ENCODE peak calls at places on chromosome 15, in four cellular contexts. One of them, this sample, is unnamed.

GRCh38 chr15:40369474-40369869 is 11.5 kb downstream of the DISP2 start:
- DNase-seq in naive thymus-derived CD4-positive, alpha-beta T cell: no peak
- DNase-seq in endothelial cell of umbilical vein: no peak
- DNase-seq in transverse colon: no peak
- DNase-seq in this sample: no peak

GRCh38 chr15:31080618-31081017 is 20.9 kb downstream of the TRPM1 start:
- DNase-seq in naive thymus-derived CD4-positive, alpha-beta T cell: peak; percentile 17
- DNase-seq in endothelial cell of umbilical vein: peak; percentile 44
- DNase-seq in transverse colon: peak; percentile 42
- DNase-seq in this sample: no peak

GRCh38 chr15:96804754-96805153 is 474.3 kb downstream of the NR2F2 start:
- DNase-seq in naive thymus-derived CD4-positive, alpha-beta T cell: no peak
- DNase-seq in endothelial cell of umbilical vein: no peak
- DNase-seq in transverse colon: no peak
- DNase-seq in this sample: no peak

GRCh38 chr15:95025924-95026728 is 794.8 kb downstream of the MCTP2 start:
- DNase-seq in naive thymus-derived CD4-positive, alpha-beta T cell: no peak
- DNase-seq in endothelial cell of umbilical vein: peak; percentile 78
- DNase-seq in transverse colon: peak; percentile 13
- DNase-seq in this sample: no peak

GRCh38 chr15:40819048-40819447 is 9.5 kb downstream of the PPP1R14D start:
- DNase-seq in naive thymus-derived CD4-positive, alpha-beta T cell: no peak
- DNase-seq in endothelial cell of umbilical vein: no peak
- DNase-seq in transverse colon: no peak
- DNase-seq in this sample: no peak

GRCh38 chr15:43518073-43518761 is 809 bp downstream of the MAP1A start:
- DNase-seq in naive thymus-derived CD4-positive, alpha-beta T cell: no peak
- DNase-seq in endothelial cell of umbilical vein: peak; percentile 42
- DNase-seq in transverse colon: no peak
- DNase-seq in this sample: no peak

GRCh38 chr15:69861331-69862171 is 236.2 kb downstream of the TLE3 start:
- DNase-seq in naive thymus-derived CD4-positive, alpha-beta T cell: no peak
- DNase-seq in endothelial cell of umbilical vein: no peak
- DNase-seq in transverse colon: no peak
- DNase-seq in this sample: no peak

GRCh38 chr15:74405823-74406222 is 27.9 kb downstream of the SEMA7A start:
- DNase-seq in naive thymus-derived CD4-positive, alpha-beta T cell: no peak
- DNase-seq in endothelial cell of umbilical vein: no peak
- DNase-seq in transverse colon: no peak
- DNase-seq in this sample: no peak

GRCh38 chr15:37140531-37141053 is 40.2 kb upstream of the MEIS2 start:
- DNase-seq in naive thymus-derived CD4-positive, alpha-beta T cell: no peak
- DNase-seq in endothelial cell of umbilical vein: no peak
- DNase-seq in transverse colon: no peak
- DNase-seq in this sample: no peak

GRCh38 chr15:67743558-67743957 is 81.8 kb upstream of the SKOR1 start:
- DNase-seq in naive thymus-derived CD4-positive, alpha-beta T cell: no peak
- DNase-seq in endothelial cell of umbilical vein: no peak
- DNase-seq in transverse colon: no peak
- DNase-seq in this sample: no peak

GRCh38 chr15:64502537-64502936 is 42.2 kb downstream of the ZNF609 start:
- DNase-seq in naive thymus-derived CD4-positive, alpha-beta T cell: no peak
- DNase-seq in endothelial cell of umbilical vein: no peak
- DNase-seq in transverse colon: no peak
- DNase-seq in this sample: no peak

GRCh38 chr15:96122077-96123027 is 208.1 kb upstream of the NR2F2 start:
- DNase-seq in naive thymus-derived CD4-positive, alpha-beta T cell: no peak
- DNase-seq in endothelial cell of umbilical vein: peak; percentile 14
- DNase-seq in transverse colon: no peak
- DNase-seq in this sample: peak; percentile 51

GRCh38 chr15:32851619-32852416 is 134.0 kb downstream of the GREM1 start:
- DNase-seq in naive thymus-derived CD4-positive, alpha-beta T cell: no peak
- DNase-seq in endothelial cell of umbilical vein: peak; percentile 85
- DNase-seq in transverse colon: no peak
- DNase-seq in this sample: no peak

GRCh38 chr15:62928996-62929350 is 113.6 kb upstream of the TPM1 start:
- DNase-seq in naive thymus-derived CD4-positive, alpha-beta T cell: no peak
- DNase-seq in endothelial cell of umbilical vein: peak; percentile 64
- DNase-seq in transverse colon: no peak
- DNase-seq in this sample: peak; percentile 43

GRCh38 chr15:61780278-61780677 is 280.0 kb downstream of the VPS13C start:
- DNase-seq in naive thymus-derived CD4-positive, alpha-beta T cell: no peak
- DNase-seq in endothelial cell of umbilical vein: no peak
- DNase-seq in transverse colon: no peak
- DNase-seq in this sample: no peak

GRCh38 chr15:73781038-73781925 is 28.1 kb upstream of the INSYN1 start:
- DNase-seq in naive thymus-derived CD4-positive, alpha-beta T cell: no peak
- DNase-seq in endothelial cell of umbilical vein: no peak
- DNase-seq in transverse colon: no peak
- DNase-seq in this sample: no peak

GRCh38 chr15:28106294-28107110 is 7.4 kb upstream of the OCA2 start:
- DNase-seq in naive thymus-derived CD4-positive, alpha-beta T cell: no peak
- DNase-seq in endothelial cell of umbilical vein: no peak
- DNase-seq in transverse colon: no peak
- DNase-seq in this sample: no peak

GRCh38 chr15:73840771-73841170 is 32.6 kb upstream of the TBC1D21 start:
- DNase-seq in naive thymus-derived CD4-positive, alpha-beta T cell: no peak
- DNase-seq in endothelial cell of umbilical vein: no peak
- DNase-seq in transverse colon: no peak
- DNase-seq in this sample: no peak

GRCh38 chr15:31472636-31473383 is 146.2 kb downstream of the KLF13 start:
- DNase-seq in naive thymus-derived CD4-positive, alpha-beta T cell: peak; percentile 66
- DNase-seq in endothelial cell of umbilical vein: peak; percentile 10
- DNase-seq in transverse colon: peak; percentile 63
- DNase-seq in this sample: no peak

GRCh38 chr15:69860316-69860715 is 237.4 kb downstream of the TLE3 start:
- DNase-seq in naive thymus-derived CD4-positive, alpha-beta T cell: no peak
- DNase-seq in endothelial cell of umbilical vein: no peak
- DNase-seq in transverse colon: no peak
- DNase-seq in this sample: no peak

GRCh38 chr15:47708116-47708515 is 9.2 kb upstream of the SEMA6D start:
- DNase-seq in naive thymus-derived CD4-positive, alpha-beta T cell: no peak
- DNase-seq in endothelial cell of umbilical vein: peak; percentile 57
- DNase-seq in transverse colon: peak; percentile 65
- DNase-seq in this sample: no peak

GRCh38 chr15:41567870-41568269 is 8.9 kb downstream of the TYRO3 start:
- DNase-seq in naive thymus-derived CD4-positive, alpha-beta T cell: no peak
- DNase-seq in endothelial cell of umbilical vein: no peak
- DNase-seq in transverse colon: no peak
- DNase-seq in this sample: no peak

GRCh38 chr15:77507151-77507847 is 86.6 kb downstream of the HMG20A start:
- DNase-seq in naive thymus-derived CD4-positive, alpha-beta T cell: no peak
- DNase-seq in endothelial cell of umbilical vein: peak; percentile 61
- DNase-seq in transverse colon: peak; percentile 64
- DNase-seq in this sample: no peak

GRCh38 chr15:30038667-30039523 is 43.9 kb upstream of the GOLGA8J start:
- DNase-seq in naive thymus-derived CD4-positive, alpha-beta T cell: no peak
- DNase-seq in endothelial cell of umbilical vein: no peak
- DNase-seq in transverse colon: peak; percentile 42
- DNase-seq in this sample: no peak

GRCh38 chr15:88202231-88202630 is 54.3 kb downstream of the NTRK3 start:
- DNase-seq in naive thymus-derived CD4-positive, alpha-beta T cell: no peak
- DNase-seq in endothelial cell of umbilical vein: no peak
- DNase-seq in transverse colon: no peak
- DNase-seq in this sample: no peak

GRCh38 chr15:82862886-82863285 is 53.5 kb downstream of the WHAMM start:
- DNase-seq in naive thymus-derived CD4-positive, alpha-beta T cell: no peak
- DNase-seq in endothelial cell of umbilical vein: no peak
- DNase-seq in transverse colon: no peak
- DNase-seq in this sample: no peak
- H3K9me3 ChIP-seq in naive thymus-derived CD4-positive, alpha-beta T cell: no peaks in the 10 kb centered on the region
- H3K9me3 ChIP-seq in endothelial cell of umbilical vein: no peaks in the 10 kb centered on the region
- H3K9me3 ChIP-seq in transverse colon: no peaks in the 10 kb centered on the region
- H3K9me3 ChIP-seq in this sample: no peaks in the 10 kb centered on the region

GRCh38 chr15:84980196-84981053 is 1.2 kb upstream of the PDE8A start:
- DNase-seq in naive thymus-derived CD4-positive, alpha-beta T cell: peak; percentile 92
- DNase-seq in endothelial cell of umbilical vein: peak; percentile 90
- DNase-seq in transverse colon: peak; percentile 88
- DNase-seq in this sample: peak; percentile 50
- H3K27me3 ChIP-seq in naive thymus-derived CD4-positive, alpha-beta T cell: no peaks in the 10 kb centered on the region
- H3K27me3 ChIP-seq in endothelial cell of umbilical vein: no peaks in the 10 kb centered on the region
- H3K27me3 ChIP-seq in transverse colon: no peaks in the 10 kb centered on the region
- H3K27me3 ChIP-seq in this sample: no peaks in the 10 kb centered on the region

DNA sequence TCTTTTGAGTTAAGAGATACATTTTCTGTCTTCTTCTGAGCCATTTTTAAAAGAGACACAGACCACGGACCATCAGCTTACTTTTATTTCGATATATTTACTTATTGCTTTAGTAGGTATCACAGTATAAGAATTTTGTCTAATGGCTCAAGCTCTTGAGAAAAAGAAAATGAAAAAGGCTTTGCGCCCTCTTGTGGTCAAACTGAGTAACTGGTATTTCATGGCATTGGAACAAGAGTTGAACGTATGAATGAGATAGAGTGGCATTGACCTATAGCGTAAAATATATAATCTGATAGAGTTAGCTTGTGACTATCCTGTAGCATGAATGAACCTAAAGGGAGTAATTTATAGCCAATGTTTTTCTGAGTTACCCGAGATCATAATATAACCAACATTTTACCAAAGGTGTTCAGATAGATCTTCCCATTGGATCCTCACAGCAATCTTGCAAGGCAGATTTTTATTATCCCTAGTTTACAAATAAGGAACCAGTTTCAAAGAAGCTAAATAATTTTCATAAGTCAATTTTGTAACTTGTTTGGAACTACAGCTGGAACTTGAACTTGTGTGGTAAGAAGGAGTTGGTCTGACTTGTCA is 154.6 kb downstream of the POLR2M start:
- DNase-seq in naive thymus-derived CD4-positive, alpha-beta T cell: peak; percentile 55
- DNase-seq in endothelial cell of umbilical vein: peak; percentile 84
- DNase-seq in transverse colon: no peak
- DNase-seq in this sample: peak; percentile 32
- H3K4me1 ChIP-seq in naive thymus-derived CD4-positive, alpha-beta T cell: no peaks in the 10 kb centered on the region
- H3K4me1 ChIP-seq in endothelial cell of umbilical vein: peaks cover 10% of the 10 kb centered on the region
- H3K4me1 ChIP-seq in transverse colon: peaks cover 12% of the 10 kb centered on the region
- H3K4me1 ChIP-seq in this sample: no peaks in the 10 kb centered on the region

DNA sequence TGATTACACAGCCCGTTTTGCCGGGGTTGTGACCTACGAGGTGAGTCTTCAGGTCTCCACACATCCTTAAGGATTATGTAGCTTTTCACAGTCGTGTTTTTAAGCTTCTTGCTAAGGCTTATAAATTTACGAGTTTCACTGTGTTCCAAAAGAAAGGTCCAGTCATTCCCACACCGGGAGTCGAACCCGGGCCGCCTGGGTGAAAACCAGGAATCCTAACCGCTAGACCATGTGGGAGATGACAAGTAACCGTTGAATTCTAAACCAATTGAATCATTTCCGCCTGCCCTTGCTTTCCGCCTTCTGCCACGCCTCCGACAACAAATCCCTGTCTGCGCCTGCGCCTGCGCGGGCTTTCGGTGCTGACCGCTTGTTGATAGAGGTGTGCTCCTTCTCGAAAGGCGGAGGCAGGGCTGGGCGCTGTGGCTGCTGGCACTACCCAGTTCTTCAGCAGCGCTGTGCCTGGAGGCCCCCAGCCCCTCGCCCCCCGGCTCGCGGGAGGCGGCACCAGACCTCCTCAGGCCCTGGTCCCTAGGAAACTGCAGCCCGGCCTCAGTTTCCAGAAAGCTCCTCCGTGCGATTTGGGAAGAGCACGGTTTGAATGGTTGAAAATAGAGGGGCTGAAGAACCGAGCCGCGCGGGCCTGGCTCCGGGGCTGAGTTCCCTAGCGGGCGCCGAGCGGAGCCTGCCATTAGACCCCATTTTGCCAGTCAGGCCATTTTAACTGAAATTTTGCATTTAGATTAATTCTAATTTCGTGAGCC is 219.1 kb upstream of the ATP10A start:
- DNase-seq in naive thymus-derived CD4-positive, alpha-beta T cell: peak; percentile 96
- DNase-seq in endothelial cell of umbilical vein: peak; percentile 95
- DNase-seq in transverse colon: peak; percentile 94
- DNase-seq in this sample: peak; percentile 94
- H3K9me3 ChIP-seq in naive thymus-derived CD4-positive, alpha-beta T cell: no peaks in the 10 kb centered on the region
- H3K9me3 ChIP-seq in endothelial cell of umbilical vein: no peaks in the 10 kb centered on the region
- H3K9me3 ChIP-seq in transverse colon: no peaks in the 10 kb centered on the region
- H3K9me3 ChIP-seq in this sample: no peaks in the 10 kb centered on the region

DNA sequence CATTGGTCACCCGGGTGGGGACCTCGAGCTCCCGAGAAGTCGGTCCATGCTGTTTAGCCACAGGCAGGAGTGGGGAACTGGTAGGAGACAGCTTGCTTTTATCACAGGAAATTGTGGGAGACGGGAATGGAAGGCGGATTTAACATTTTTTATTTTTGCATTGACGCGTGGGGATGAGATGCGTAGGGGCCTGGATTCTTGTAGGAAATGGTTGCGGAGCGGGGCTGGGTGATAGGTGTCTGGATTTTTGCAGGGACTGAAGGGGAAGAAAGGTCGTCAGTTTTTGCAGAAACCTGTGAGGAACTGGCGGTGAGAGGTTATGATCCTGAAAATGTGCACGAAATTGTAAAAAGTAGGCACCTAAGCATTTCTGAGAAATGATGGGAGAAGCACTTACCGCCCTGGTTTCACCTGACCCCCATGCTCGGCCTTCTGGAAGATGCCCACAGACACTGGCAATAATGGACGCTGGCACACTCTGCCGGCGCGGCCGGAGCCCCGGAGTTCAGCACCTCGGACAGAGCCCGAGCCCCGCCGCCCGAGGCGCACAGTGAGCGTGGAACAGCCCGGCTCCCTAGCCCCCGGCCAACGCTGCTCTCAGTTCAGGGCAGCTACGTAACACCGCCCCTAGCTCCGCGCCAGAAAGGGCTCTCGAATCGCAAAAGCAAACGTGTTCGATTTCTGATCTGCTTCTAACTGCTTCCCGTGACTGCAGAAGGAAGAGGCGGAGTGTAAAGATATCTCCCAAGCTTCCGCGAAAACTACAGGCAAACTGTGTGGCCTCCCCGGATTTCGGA is 928 bp downstream of the ANKRD34C start:
- DNase-seq in naive thymus-derived CD4-positive, alpha-beta T cell: peak; percentile 12
- DNase-seq in endothelial cell of umbilical vein: peak; percentile 34
- DNase-seq in transverse colon: no peak
- DNase-seq in this sample: no peak
- H3K27me3 ChIP-seq in naive thymus-derived CD4-positive, alpha-beta T cell: peaks cover 2% of the 10 kb centered on the region
- H3K27me3 ChIP-seq in endothelial cell of umbilical vein: peaks cover 33% of the 10 kb centered on the region
- H3K27me3 ChIP-seq in transverse colon: peaks cover 66% of the 10 kb centered on the region
- H3K27me3 ChIP-seq in this sample: peaks cover 34% of the 10 kb centered on the region

DNA sequence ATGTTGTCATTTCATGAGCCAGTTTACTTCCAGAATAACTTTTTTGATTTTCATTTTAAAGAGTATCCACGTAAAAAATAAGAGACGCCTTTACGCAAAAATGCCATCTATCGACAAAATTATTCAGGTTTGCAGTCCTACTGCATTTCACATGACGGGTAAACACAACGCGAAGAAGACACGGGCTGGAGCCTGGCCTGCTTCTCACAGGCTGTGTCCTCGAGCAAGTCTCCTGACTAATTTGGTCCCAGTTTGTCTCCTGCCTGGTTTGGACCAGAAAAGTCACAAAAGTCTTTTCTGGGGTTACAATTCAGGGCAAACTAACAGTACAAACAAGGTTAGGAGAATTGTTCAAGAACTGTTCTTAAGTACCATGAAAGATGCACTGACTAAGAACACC is 51.7 kb downstream of the CHSY1 start:
- DNase-seq in naive thymus-derived CD4-positive, alpha-beta T cell: no peak
- DNase-seq in endothelial cell of umbilical vein: no peak
- DNase-seq in transverse colon: no peak
- DNase-seq in this sample: no peak
- H3K4me1 ChIP-seq in naive thymus-derived CD4-positive, alpha-beta T cell: peaks cover 16% of the 10 kb centered on the region
- H3K4me1 ChIP-seq in endothelial cell of umbilical vein: peaks cover 23% of the 10 kb centered on the region
- H3K4me1 ChIP-seq in transverse colon: peaks cover 46% of the 10 kb centered on the region
- H3K4me1 ChIP-seq in this sample: peaks cover 54% of the 10 kb centered on the region

GRCh38 chr15:25173241-25174028 is 218.6 kb downstream of the SNRPN start:
- DNase-seq in naive thymus-derived CD4-positive, alpha-beta T cell: no peak
- DNase-seq in endothelial cell of umbilical vein: no peak
- DNase-seq in transverse colon: no peak
- DNase-seq in this sample: no peak
- H3K9me3 ChIP-seq in naive thymus-derived CD4-positive, alpha-beta T cell: peaks cover 77% of the 10 kb centered on the region
- H3K9me3 ChIP-seq in endothelial cell of umbilical vein: peaks cover 8% of the 10 kb centered on the region
- H3K9me3 ChIP-seq in transverse colon: peaks cover 25% of the 10 kb centered on the region
- H3K9me3 ChIP-seq in this sample: no peaks in the 10 kb centered on the region

This sample was measured in Panc1.